ENCODE peak calls at places on chromosomes 1 and 21, in six cellular contexts. One of them, this sample, is unnamed.

GRCh38 chr1:244497805-244498204 is 36.7 kb downstream of the CATSPERE start:
- DNase-seq in WTC11: no peak
- DNase-seq in amniotic epithelial cell: peak
- DNase-seq in stomach: no peak
- DNase-seq in heart left ventricle: no peak
- DNase-seq in AG08395: no peak
- DNase-seq in this sample: no peak

GRCh38 chr1:178352790-178353416 is 143.9 kb downstream of the CLEC20A start:
- DNase-seq in heart left ventricle: no peak
- DNase-seq in WTC11: no peak
- DNase-seq in amniotic epithelial cell: no peak
- DNase-seq in stomach: no peak
- DNase-seq in AG08395: no peak
- DNase-seq in this sample: no peak

GRCh38 chr1:245576323-245576722 is 421.5 kb downstream of the KIF26B start:
- DNase-seq in AG08395: no peak
- DNase-seq in WTC11: no peak
- DNase-seq in stomach: no peak
- DNase-seq in amniotic epithelial cell: no peak
- DNase-seq in heart left ventricle: no peak
- DNase-seq in this sample: no peak

GRCh38 chr1:8047686-8048522 is 21.8 kb upstream of the ERRFI1 start:
- DNase-seq in AG08395: peak
- DNase-seq in WTC11: no peak
- DNase-seq in stomach: no peak
- DNase-seq in amniotic epithelial cell: peak
- DNase-seq in heart left ventricle: peak
- DNase-seq in this sample: no peak

GRCh38 chr1:20625176-20626097 is 7.8 kb upstream of the PINK1 start:
- DNase-seq in heart left ventricle: no peak
- DNase-seq in amniotic epithelial cell: no peak
- DNase-seq in stomach: no peak
- DNase-seq in WTC11: peak
- DNase-seq in AG08395: no peak
- DNase-seq in this sample: no peak

GRCh38 chr21:42227909-42228708 is 9.2 kb downstream of the ABCG1 start:
- DNase-seq in AG08395: peak
- DNase-seq in stomach: peak
- DNase-seq in amniotic epithelial cell: peak
- DNase-seq in WTC11: peak
- DNase-seq in heart left ventricle: peak
- DNase-seq in this sample: no peak

GRCh38 chr1:59688976-59689375 is 125.8 kb upstream of the HOOK1 start:
- DNase-seq in stomach: no peak
- DNase-seq in WTC11: no peak
- DNase-seq in amniotic epithelial cell: no peak
- DNase-seq in heart left ventricle: no peak
- DNase-seq in AG08395: no peak
- DNase-seq in this sample: no peak

GRCh38 chr1:230303822-230304221 is 122.3 kb downstream of the PGBD5 start:
- DNase-seq in stomach: no peak
- DNase-seq in WTC11: no peak
- DNase-seq in heart left ventricle: no peak
- DNase-seq in AG08395: peak
- DNase-seq in amniotic epithelial cell: peak
- DNase-seq in this sample: no peak

GRCh38 chr1:162062542-162063015 is 6.9 kb upstream of the NOS1AP start:
- DNase-seq in AG08395: no peak
- DNase-seq in WTC11: no peak
- DNase-seq in heart left ventricle: peak
- DNase-seq in amniotic epithelial cell: peak
- DNase-seq in stomach: peak
- DNase-seq in this sample: no peak

GRCh38 chr1:236983818-236984217 is 20.4 kb downstream of the MT1HL1 start:
- DNase-seq in WTC11: no peak
- DNase-seq in AG08395: no peak
- DNase-seq in heart left ventricle: no peak
- DNase-seq in stomach: no peak
- DNase-seq in amniotic epithelial cell: no peak
- DNase-seq in this sample: no peak

This sample was measured in NCI-H1048.